ENCODE peak calls at places on chromosomes 16 and 17, in four cellular contexts. H, F, A and Y are unnamed samples.

GRCh38 chr16:27611340-27611739 is 61.4 kb downstream of the KATNIP start:
- DNase-seq in H (no peak), F (no peak), A (no peak), Y (no peak)

GRCh38 chr17:10295728-10296343 is 77.0 kb downstream of the MYH13 start:
- DNase-seq in H (peak; percentile 56), F (peak; percentile 75), A (peak; percentile 64), Y (no peak)

GRCh38 chr17:55986817-55987216 is 166.5 kb upstream of the ANKFN1 start:
- DNase-seq in H (no peak), F (no peak), A (no peak), Y (no peak)

GRCh38 chr16:47129755-47130435 is 13.8 kb downstream of the NETO2 start:
- DNase-seq in H (no peak), F (no peak), A (no peak), Y (no peak)

GRCh38 chr16:29154676-29155121 is 169.8 kb downstream of the LAT start:
- DNase-seq in H (peak; percentile 79), F (peak; percentile 26), A (no peak), Y (no peak)

GRCh38 chr17:77349976-77350830 is 209.4 kb downstream of the SEC14L1 start:
- DNase-seq in H (peak; percentile 83), F (peak; percentile 95), A (peak; percentile 21), Y (no peak)

GRCh38 chr16:87463722-87464690 is 28.8 kb downstream of the ZCCHC14 start:
- DNase-seq in H (no peak), F (peak; percentile 38), A (no peak), Y (no peak)

GRCh38 chr16:72832640-72833039 is 215.3 kb downstream of the ZFHX3 start:
- DNase-seq in H (peak; percentile 73), F (peak; percentile 75), A (peak; percentile 89), Y (peak; percentile 87)

GRCh38 chr16:89686520-89687091 is at the start of gene CDK10:
- DNase-seq in H (peak; percentile 83), F (peak; percentile 88), A (peak; percentile 94), Y (peak; percentile 96)

GRCh38 chr16:30535777-30536190 is 1.1 kb upstream of the ZNF747 start:
- DNase-seq in H (peak; percentile 80), F (peak; percentile 73), A (peak; percentile 78), Y (peak; percentile 93)

GRCh38 chr17:31877911-31878702 is 19.1 kb upstream of the COPRS start:
- DNase-seq in H (peak; percentile 38), F (no peak), A (no peak), Y (no peak)

GRCh38 chr17:72590382-72590781 is 469.6 kb downstream of the SOX9 start:
- DNase-seq in H (peak; percentile 89), F (peak; percentile 33), A (no peak), Y (no peak)

GRCh38 chr17:970388-970768 is 9.2 kb downstream of the NXN start:
- DNase-seq in H (no peak), F (no peak), A (no peak), Y (no peak)

GRCh38 chr17:47087093-47087492 is 102.0 kb downstream of the CDC27 start:
- DNase-seq in H (no peak), F (no peak), A (no peak), Y (no peak)

GRCh38 chr17:73658821-73659220 is 14.6 kb upstream of the SDK2 start:
- DNase-seq in H (no peak), F (no peak), A (peak; percentile 40), Y (no peak)

GRCh38 chr16:88020513-88020885 is 69.3 kb downstream of the BANP start:
- DNase-seq in H (no peak), F (no peak), A (no peak), Y (no peak)

GRCh38 chr16:11094838-11095565 is 150.6 kb downstream of the CLEC16A start:
- DNase-seq in H (no peak), F (peak; percentile 32), A (no peak), Y (no peak)

GRCh38 chr17:50527155-50527762 is 5.3 kb upstream of the EPN3 start:
- DNase-seq in H (no peak), F (no peak), A (no peak), Y (no peak)

GRCh38 chr16:7340938-7341337 is 8.3 kb downstream of the RBFOX1 start:
- DNase-seq in H (no peak), F (no peak), A (no peak), Y (no peak)

GRCh38 chr17:18187816-18188761 is 4.5 kb downstream of the ALKBH5 start:
- DNase-seq in H (peak; percentile 12), F (peak; percentile 38), A (no peak), Y (no peak)

GRCh38 chr17:2837147-2837561 is 40.9 kb downstream of the RAP1GAP2 start:
- DNase-seq in H (no peak), F (no peak), A (no peak), Y (no peak)

GRCh38 chr16:67438824-67439393 is 8.0 kb downstream of the HSD11B2 start:
- DNase-seq in H (no peak), F (no peak), A (peak; percentile 17), Y (no peak)

GRCh38 chr17:56096026-56096807 is 57.1 kb upstream of the ANKFN1 start:
- DNase-seq in H (peak; percentile 51), F (no peak), A (no peak), Y (no peak)

GRCh38 chr16:24887472-24887871 is 41.7 kb downstream of the SLC5A11 start:
- DNase-seq in H (no peak), F (no peak), A (no peak), Y (no peak)

GRCh38 chr17:15341385-15341849 is at the start of gene TEKT3:
- DNase-seq in H (peak; percentile 66), F (peak; percentile 79), A (peak; percentile 90), Y (peak; percentile 94)

GRCh38 chr17:67203818-67204217 is 41.2 kb downstream of the HELZ start:
- DNase-seq in H (no peak), F (no peak), A (no peak), Y (no peak)

GRCh38 chr16:78571880-78572279 is 472.4 kb downstream of the WWOX start:
- DNase-seq in H (no peak), F (peak; percentile 21), A (no peak), Y (no peak)

GRCh38 chr17:31373150-31374082 is 18.1 kb upstream of the RAB11FIP4 start:
- DNase-seq in H (peak; percentile 81), F (peak; percentile 70), A (no peak), Y (no peak)

GRCh38 chr17:58336456-58337094 is 8.0 kb upstream of the TSPOAP1 start:
- DNase-seq in H (peak; percentile 75), F (no peak), A (no peak), Y (peak; percentile 64)

GRCh38 chr16:85983606-85984005 is 84.6 kb downstream of the IRF8 start:
- DNase-seq in H (no peak), F (no peak), A (no peak), Y (peak; percentile 61)

GRCh38 chr16:85982563-85982939 is 83.6 kb downstream of the IRF8 start:
- DNase-seq in H (no peak), F (no peak), A (no peak), Y (peak; percentile 82)

GRCh38 chr16:85981826-85982562 is 83.0 kb downstream of the IRF8 start:
- DNase-seq in H (no peak), F (no peak), A (no peak), Y (peak; percentile 42)

GRCh38 chr16:85984211-85984880 is 85.4 kb downstream of the IRF8 start:
- DNase-seq in H (no peak), F (no peak), A (no peak), Y (peak; percentile 53)

DNA sequence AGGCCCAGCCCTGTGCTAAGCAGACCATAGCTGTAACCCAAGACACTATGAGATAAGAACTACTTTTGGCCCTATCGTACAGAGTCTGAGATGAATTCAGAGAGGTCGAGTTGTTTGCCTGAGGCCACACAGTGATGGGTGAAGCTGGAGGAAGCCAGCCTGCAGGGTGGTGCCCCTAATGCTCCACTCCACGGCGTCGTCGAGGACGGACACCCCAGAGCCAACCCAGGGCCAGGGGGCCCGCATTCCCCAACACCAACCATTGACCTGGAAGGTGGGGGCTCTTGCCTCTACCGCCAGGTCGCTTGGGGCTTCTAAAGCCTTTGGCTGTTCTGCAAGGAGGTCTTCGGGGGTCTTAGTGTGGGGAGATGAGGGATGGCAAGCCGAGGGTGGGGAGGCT is 84.1 kb downstream of the IRF8 start:
- DNase-seq in H (no peak), F (no peak), A (no peak), Y (no peak)
- H3K9ac ChIP-seq in H (no peak overlapping the region), F (no peak overlapping the region), A (no peak overlapping the region), Y (no peak overlapping the region)

DNA sequence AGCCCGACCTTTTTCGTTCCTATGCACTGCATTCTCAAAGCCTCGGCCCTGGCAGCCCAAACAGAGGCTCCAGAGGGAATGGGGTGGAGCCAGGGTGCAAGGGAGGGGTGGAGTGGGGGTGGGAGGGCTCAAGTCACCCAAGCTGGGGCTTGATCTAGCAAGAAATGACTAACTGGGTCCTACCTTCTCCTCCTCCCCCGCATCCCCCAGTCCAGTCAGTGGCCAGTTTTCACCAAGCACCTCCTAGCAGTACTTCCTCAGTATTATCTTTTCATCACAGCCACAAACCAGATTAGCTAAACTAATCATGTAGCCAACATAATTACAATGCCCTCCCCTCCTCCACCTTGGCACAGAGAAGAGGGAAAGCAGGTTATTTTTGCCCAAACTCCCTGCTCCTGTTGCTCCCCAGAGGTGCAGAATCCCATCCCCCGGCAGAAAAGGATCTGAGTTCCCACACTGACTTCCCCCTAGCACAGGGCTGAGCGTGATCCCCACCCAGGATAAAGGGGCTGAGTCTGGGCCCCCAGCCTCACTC is 2.2 kb downstream of the JUP start:
- DNase-seq in H (peak; percentile 43), F (peak; percentile 60), A (peak; percentile 60), Y (peak; percentile 91)
- H3K4me3 ChIP-seq in H (peak overlapping the region; percentile 67), F (peak overlapping the region; percentile 96), A (peak overlapping the region; percentile 70), Y (peak overlapping the region; percentile 79)

GRCh38 chr17:21677126-21677910 is 15.0 kb upstream of the KCNJ18 start:
- DNase-seq in H (no peak), F (no peak), A (no peak), Y (peak; percentile 51)
- H3K9me3 ChIP-seq in H (no peaks in the 10 kb centered on the region), F (no peaks in the 10 kb centered on the region), A (no peaks in the 10 kb centered on the region), Y (no peaks in the 10 kb centered on the region)

DNA sequence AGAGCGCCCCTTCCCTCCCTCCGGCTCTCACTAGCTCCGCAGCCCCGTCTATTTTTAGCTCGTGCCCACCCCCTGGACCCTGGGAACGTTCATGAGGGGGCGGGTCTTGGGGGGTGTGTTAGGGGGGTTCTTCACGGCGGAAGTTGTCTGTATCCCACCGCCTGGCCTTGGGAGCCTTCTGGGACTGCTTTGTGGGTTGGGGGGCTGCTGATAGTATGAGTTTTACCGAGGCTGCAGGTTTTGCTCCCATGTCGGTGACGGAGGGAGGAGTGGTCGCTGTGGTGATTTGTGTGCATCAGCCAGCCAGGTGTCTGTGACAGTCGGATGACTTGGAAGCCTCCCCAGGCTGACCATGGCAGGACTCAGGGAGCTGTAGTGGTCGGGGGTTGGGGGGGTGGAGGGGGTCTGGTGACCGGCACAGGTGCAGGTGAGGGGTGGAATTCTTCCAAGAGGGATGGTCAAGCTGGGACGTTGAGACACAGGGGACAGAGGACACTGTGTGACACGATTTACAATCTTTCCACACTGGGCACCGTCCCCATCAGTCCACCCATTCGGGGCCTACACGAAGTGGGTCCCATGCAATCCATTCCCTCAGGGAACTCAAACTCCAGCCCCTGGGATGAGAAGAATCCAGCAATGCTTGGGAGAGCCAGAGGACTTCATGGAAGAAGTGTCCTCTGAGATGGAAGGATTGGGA is 1.4 kb downstream of the ATP1B2 start:
- DNase-seq in H (no peak), F (no peak), A (no peak), Y (no peak)
- H3K9ac ChIP-seq in H (no peak overlapping the region), F (no peak overlapping the region), A (no peak overlapping the region), Y (peak overlapping the region; percentile 51)

DNA sequence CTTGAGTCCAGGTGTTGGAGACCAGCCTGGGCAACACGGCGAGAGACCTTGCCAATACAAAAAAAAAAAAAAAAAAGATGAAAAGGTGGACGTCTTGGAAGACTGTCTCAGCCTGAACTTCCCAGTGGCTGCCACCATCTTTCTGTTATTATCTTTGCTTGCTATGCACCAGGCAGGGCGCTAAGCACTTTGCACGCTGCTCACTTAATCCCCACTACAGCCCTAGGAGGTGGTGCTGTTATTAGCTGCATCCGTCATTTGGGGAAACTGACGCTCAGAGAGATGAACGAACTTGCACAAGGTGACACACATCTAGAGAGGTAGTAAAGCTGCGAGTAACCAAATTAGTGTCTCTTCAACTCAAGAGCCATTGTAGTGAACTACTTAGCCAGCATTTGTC is 708 bp upstream of the CPPED1 start:
- DNase-seq in H (no peak), F (no peak), A (no peak), Y (no peak)
- H3K4me3 ChIP-seq in H (peak overlapping the region; percentile 66), F (no peak overlapping the region), A (peak overlapping the region; percentile 52), Y (no peak overlapping the region)